ENCODE peak calls at places on chromosomes 16 and 17, in six cellular contexts. T is AG10803; N is stimulated activated CD8-positive, alpha-beta memory T cell treated with anti-CD3 and anti-CD28 coated beads, Interleukin-15, amount 100 ng/mL, for 4 hours; U is stimulated activated CD4-positive, alpha-beta T cell treated with anti-CD3 and anti-CD28 coated beads, Interleukin-2, amount 100 ng/mL, for 24 hours; M is ACHN; F is astrocyte of the spinal cord. Q is an unnamed sample.

GRCh38 chr16:70156207-70156978 is 17.2 kb upstream of the CLEC18C start:
- DNase-seq in T (no peak), F (no peak), U (no peak), N (no peak), M (no peak), Q (no peak)

GRCh38 chr16:4908854-4909401 is 28.0 kb downstream of the PPL start:
- DNase-seq in T (no peak), N (no peak), M (no peak), F (no peak), U (no peak), Q (no peak)

GRCh38 chr16:58299757-58300349 is 5.0 kb upstream of the PRSS54 start:
- DNase-seq in U (peak; percentile 31), M (peak; percentile 38), N (no peak), F (no peak), T (peak; percentile 8), Q (no peak)

GRCh38 chr17:80992077-80992947 is 671 bp downstream of the CHMP6 start:
- DNase-seq in T (no peak), F (no peak), U (no peak), M (no peak), N (no peak), Q (no peak)

GRCh38 chr17:77454560-77455095 is 313.9 kb downstream of the SEC14L1 start:
- DNase-seq in U (no peak), T (no peak), F (no peak), N (no peak), M (no peak), Q (no peak)

GRCh38 chr16:23949630-23950290 is 114.0 kb downstream of the PRKCB start:
- DNase-seq in F (no peak), U (peak; percentile 59), M (no peak), N (peak; percentile 36), T (no peak), Q (no peak)

GRCh38 chr17:79038545-79039135 is 14.7 kb downstream of the C1QTNF1 start:
- DNase-seq in T (peak; percentile 99), M (no peak), U (no peak), F (peak; percentile 55), N (no peak), Q (peak; percentile 79)

GRCh38 chr17:81516439-81516838 is 3.8 kb upstream of the ACTG1 start:
- DNase-seq in T (no peak), M (no peak), N (no peak), U (no peak), F (no peak), Q (no peak)

GRCh38 chr16:14310519-14310991 is 239.4 kb downstream of the MRTFB start:
- DNase-seq in N (no peak), T (peak; percentile 68), F (peak; percentile 44), M (no peak), U (no peak), Q (no peak)

GRCh38 chr16:11614587-11615175 is 28.0 kb upstream of the LITAF start:
- DNase-seq in M (no peak), T (no peak), U (no peak), N (no peak), F (no peak), Q (no peak)

GRCh38 chr16:84839054-84839453 is 19.3 kb downstream of the CRISPLD2 start:
- DNase-seq in N (no peak), F (peak; percentile 82), M (peak; percentile 85), U (no peak), T (peak; percentile 67), Q (peak; percentile 82)

GRCh38 chr17:74970395-74970794 is 2.2 kb downstream of the HID1 start:
- DNase-seq in F (no peak), N (no peak), U (no peak), M (no peak), T (no peak), Q (no peak)

GRCh38 chr17:42050360-42051012 is at the start of gene C17orf113:
- DNase-seq in F (no peak), M (peak; percentile 50), U (peak; percentile 53), N (no peak), T (peak; percentile 21), Q (no peak)

GRCh38 chr17:31581022-31581483 is 189.6 kb downstream of the RAB11FIP4 start:
- DNase-seq in M (peak; percentile 90), F (peak; percentile 94), N (no peak), T (peak; percentile 88), U (no peak), Q (peak; percentile 82)

GRCh38 chr17:63426917-63427308 is 19.2 kb downstream of the CYB561 start:
- DNase-seq in F (no peak), N (no peak), M (no peak), T (no peak), U (no peak), Q (no peak)

GRCh38 chr17:63703029-63703428 is 3.1 kb upstream of the LIMD2 start:
- DNase-seq in T (no peak), M (no peak), U (no peak), N (no peak), F (no peak), Q (no peak)

GRCh38 chr17:34720760-34721159 is 141.4 kb downstream of the TMEM132E start:
- DNase-seq in N (no peak), U (no peak), F (no peak), T (no peak), M (peak; percentile 53), Q (peak; percentile 24)

GRCh38 chr17:82236142-82236971 is 7.5 kb downstream of the SLC16A3 start:
- DNase-seq in M (peak; percentile 70), U (peak; percentile 79), T (no peak), N (no peak), F (peak; percentile 63), Q (no peak)

GRCh38 chr16:47848481-47849109 is 307.2 kb downstream of the ABCC12 start:
- DNase-seq in M (no peak), T (peak; percentile 25), U (no peak), N (no peak), F (peak; percentile 61), Q (peak; percentile 33)

GRCh38 chr17:245611-246010 is 64.2 kb upstream of the DOC2B start:
- DNase-seq in N (no peak), M (no peak), U (no peak), F (no peak), T (no peak), Q (no peak)

GRCh38 chr17:49523706-49524472 is 28.8 kb downstream of the NGFR start:
- DNase-seq in M (no peak), N (no peak), T (no peak), F (no peak), U (no peak), Q (peak; percentile 64)

GRCh38 chr17:6501359-6501758 is 55.0 kb downstream of the PITPNM3 start:
- DNase-seq in N (no peak), T (no peak), U (no peak), F (no peak), M (no peak), Q (no peak)

GRCh38 chr16:78303946-78304345 is 204.5 kb downstream of the WWOX start:
- DNase-seq in N (no peak), M (no peak), T (no peak), U (no peak), F (no peak), Q (no peak)

GRCh38 chr17:17710728-17711541 is 29.7 kb downstream of the RAI1 start:
- DNase-seq in N (no peak), T (peak; percentile 81), U (no peak), F (peak; percentile 87), M (peak; percentile 96), Q (peak; percentile 97)

GRCh38 chr16:3842994-3843393 is 37.5 kb downstream of the CREBBP start:
- DNase-seq in T (peak; percentile 73), N (no peak), M (no peak), F (no peak), U (no peak), Q (no peak)

GRCh38 chr16:51592013-51592501 is 441.0 kb upstream of the SALL1 start:
- DNase-seq in F (no peak), T (no peak), U (no peak), N (no peak), M (no peak), Q (peak; percentile 84)

GRCh38 chr16:10620120-10620519 is 39.7 kb upstream of the EMP2 start:
- DNase-seq in M (no peak), N (no peak), T (no peak), U (no peak), F (no peak), Q (no peak)

GRCh38 chr16:4339909-4340308 is 11.2 kb downstream of the PAM16 start:
- DNase-seq in N (no peak), F (peak; percentile 31), U (no peak), M (no peak), T (peak; percentile 40), Q (no peak)

GRCh38 chr17:43768382-43768781 is 9.8 kb upstream of the SOST start:
- DNase-seq in M (no peak), U (no peak), F (no peak), N (no peak), T (no peak), Q (no peak)

GRCh38 chr17:16662936-16663335 is 9.3 kb upstream of the ZNF624 start:
- DNase-seq in F (no peak), T (no peak), U (no peak), M (no peak), N (no peak), Q (peak; percentile 4)

GRCh38 chr17:41528959-41529353 is 848 bp upstream of the KRT19 start:
- DNase-seq in T (no peak), N (no peak), M (no peak), U (no peak), F (no peak), Q (no peak)

GRCh38 chr17:2688351-2689342 is 22.9 kb downstream of the CLUH start:
- DNase-seq in F (peak; percentile 10), T (no peak), N (no peak), M (no peak), U (no peak), Q (no peak)

GRCh38 chr17:44345497-44346026 is 460 bp downstream of the GRN start:
- DNase-seq in M (peak; percentile 79), F (peak; percentile 56), N (no peak), T (peak; percentile 61), U (peak; percentile 41), Q (peak; percentile 75)